ENCODE peak calls at places on chromosome 19, in five cellular contexts. N, U, W, B and P are unnamed samples.

GRCh38 chr19:34173145-34173956 is 1.0 kb downstream of the LSM14A start:
- DNase-seq in N (peak; percentile 51), U (peak; percentile 27), W (no peak), B (peak; percentile 76), P (peak; percentile 29)

GRCh38 chr19:5130371-5131030 is 161.6 kb downstream of the KDM4B start:
- DNase-seq in N (no peak), U (no peak), W (no peak), B (no peak), P (no peak)

GRCh38 chr19:14354445-14354844 is 26.8 kb upstream of the ADGRE5 start:
- DNase-seq in N (no peak), U (no peak), W (no peak), B (no peak), P (no peak)

GRCh38 chr19:5536337-5536894 is 31.3 kb downstream of the TINCR start:
- DNase-seq in N (peak; percentile 97), U (peak; percentile 33), W (peak; percentile 90), B (peak; percentile 47), P (no peak)

GRCh38 chr19:37594982-37595382 is 306 bp downstream of the ZNF540 start:
- DNase-seq in N (no peak), U (peak; percentile 58), W (peak; percentile 76), B (no peak), P (no peak)

GRCh38 chr19:47284324-47284899 is 9.7 kb downstream of the INAFM1 start:
- DNase-seq in N (peak; percentile 71), U (peak; percentile 68), W (no peak), B (peak; percentile 43), P (peak; percentile 69)

GRCh38 chr19:39811064-39811463 is 22.9 kb downstream of the DYRK1B start:
- DNase-seq in N (no peak), U (no peak), W (no peak), B (no peak), P (no peak)

GRCh38 chr19:19602136-19602712 is 16.3 kb downstream of the PBX4 start:
- DNase-seq in N (no peak), U (no peak), W (no peak), B (no peak), P (no peak)

GRCh38 chr19:48368942-48369341 is 4.8 kb downstream of the SYNGR4 start:
- DNase-seq in N (no peak), U (no peak), W (no peak), B (no peak), P (no peak)

GRCh38 chr19:42229855-42230331 is 9.8 kb downstream of the ZNF526 start:
- DNase-seq in N (no peak), U (peak; percentile 12), W (peak; percentile 27), B (no peak), P (no peak)